ENCODE peak calls at places on chromosomes 11 and 22, in four cellular contexts. One of them, this sample, is unnamed.

GRCh38 chr11:18641677-18642076 is 7.5 kb upstream of the SPTY2D1 start:
- DNase-seq in dorsolateral prefrontal cortex: no peak
- DNase-seq in H1: no peak
- DNase-seq in caudate nucleus: no peak
- DNase-seq in this sample: no peak

GRCh38 chr11:130839950-130840666 is 76.2 kb downstream of the SNX19 start:
- DNase-seq in dorsolateral prefrontal cortex: no peak
- DNase-seq in H1: no peak
- DNase-seq in caudate nucleus: no peak
- DNase-seq in this sample: no peak

GRCh38 chr22:36081023-36081431 is 52.4 kb upstream of the RBFOX2 start:
- DNase-seq in dorsolateral prefrontal cortex: no peak
- DNase-seq in H1: no peak
- DNase-seq in caudate nucleus: no peak
- DNase-seq in this sample: no peak

GRCh38 chr11:75105462-75105925 is 8.8 kb upstream of the OR2AT4 start:
- DNase-seq in caudate nucleus: no peak
- DNase-seq in dorsolateral prefrontal cortex: no peak
- DNase-seq in H1: peak
- DNase-seq in this sample: no peak

GRCh38 chr11:848380-848931 is 5.8 kb downstream of the TSPAN4 start:
- DNase-seq in caudate nucleus: no peak
- DNase-seq in dorsolateral prefrontal cortex: peak
- DNase-seq in H1: no peak
- DNase-seq in this sample: no peak

GRCh38 chr11:1086171-1087102 is 11.8 kb downstream of the MUC2 start:
- DNase-seq in H1: no peak
- DNase-seq in caudate nucleus: no peak
- DNase-seq in dorsolateral prefrontal cortex: no peak
- DNase-seq in this sample: no peak

GRCh38 chr11:73308963-73309960 is 1.2 kb downstream of the ARHGEF17 start:
- DNase-seq in H1: no peak
- DNase-seq in dorsolateral prefrontal cortex: no peak
- DNase-seq in caudate nucleus: no peak
- DNase-seq in this sample: no peak

GRCh38 chr11:107384136-107384535 is 73.5 kb downstream of the CWF19L2 start:
- DNase-seq in caudate nucleus: no peak
- DNase-seq in H1: no peak
- DNase-seq in dorsolateral prefrontal cortex: no peak
- DNase-seq in this sample: no peak

GRCh38 chr11:65788801-65789200 is 1.9 kb downstream of the OVOL1 start:
- DNase-seq in caudate nucleus: no peak
- DNase-seq in H1: no peak
- DNase-seq in dorsolateral prefrontal cortex: no peak
- DNase-seq in this sample: no peak

GRCh38 chr11:75066061-75066460 is 30.6 kb downstream of the OR2AT4 start:
- DNase-seq in caudate nucleus: no peak
- DNase-seq in dorsolateral prefrontal cortex: no peak
- DNase-seq in H1: no peak
- DNase-seq in this sample: no peak

GRCh38 chr11:46537851-46538295 is 56.0 kb downstream of the AMBRA1 start:
- DNase-seq in H1: peak
- DNase-seq in caudate nucleus: peak
- DNase-seq in dorsolateral prefrontal cortex: peak
- DNase-seq in this sample: peak

GRCh38 chr11:57566035-57566504 is 1.4 kb downstream of the UBE2L6 start:
- DNase-seq in dorsolateral prefrontal cortex: no peak
- DNase-seq in caudate nucleus: no peak
- DNase-seq in H1: no peak
- DNase-seq in this sample: no peak

GRCh38 chr11:115920841-115921480 is 416.7 kb upstream of the CADM1 start:
- DNase-seq in dorsolateral prefrontal cortex: no peak
- DNase-seq in caudate nucleus: no peak
- DNase-seq in H1: no peak
- DNase-seq in this sample: no peak

GRCh38 chr11:103109818-103110388 is 677 bp downstream of the DYNC2H1 start:
- DNase-seq in dorsolateral prefrontal cortex: peak
- DNase-seq in caudate nucleus: peak
- DNase-seq in H1: no peak
- DNase-seq in this sample: peak

GRCh38 chr22:23278883-23279675 is 98.8 kb downstream of the BCR start:
- DNase-seq in dorsolateral prefrontal cortex: no peak
- DNase-seq in caudate nucleus: no peak
- DNase-seq in H1: no peak
- DNase-seq in this sample: no peak

GRCh38 chr22:37665487-37665886 is 7.0 kb downstream of the PDXP start:
- DNase-seq in dorsolateral prefrontal cortex: no peak
- DNase-seq in H1: no peak
- DNase-seq in caudate nucleus: no peak
- DNase-seq in this sample: no peak

GRCh38 chr11:62805991-62806441 is 776 bp upstream of the NXF1 start:
- DNase-seq in dorsolateral prefrontal cortex: no peak
- DNase-seq in caudate nucleus: no peak
- DNase-seq in H1: no peak
- DNase-seq in this sample: no peak

GRCh38 chr11:60125962-60126585 is 37.6 kb downstream of the MS4A2 start:
- DNase-seq in caudate nucleus: no peak
- DNase-seq in H1: no peak
- DNase-seq in dorsolateral prefrontal cortex: no peak
- DNase-seq in this sample: no peak

GRCh38 chr11:59173080-59173963 is 1.4 kb downstream of the DTX4 start:
- DNase-seq in caudate nucleus: peak
- DNase-seq in H1: no peak
- DNase-seq in dorsolateral prefrontal cortex: peak
- DNase-seq in this sample: peak

GRCh38 chr11:12390687-12391110 is 13.3 kb downstream of the PARVA start:
- DNase-seq in caudate nucleus: no peak
- DNase-seq in H1: no peak
- DNase-seq in dorsolateral prefrontal cortex: peak
- DNase-seq in this sample: no peak

GRCh38 chr11:12392672-12393071 is 15.3 kb downstream of the PARVA start:
- DNase-seq in dorsolateral prefrontal cortex: no peak
- DNase-seq in H1: no peak
- DNase-seq in caudate nucleus: no peak
- DNase-seq in this sample: no peak

GRCh38 chr11:12394601-12395000 is 17.2 kb downstream of the PARVA start:
- DNase-seq in H1: no peak
- DNase-seq in caudate nucleus: no peak
- DNase-seq in dorsolateral prefrontal cortex: no peak
- DNase-seq in this sample: no peak

GRCh38 chr11:12395333-12395732 is 18.0 kb downstream of the PARVA start:
- DNase-seq in dorsolateral prefrontal cortex: no peak
- DNase-seq in caudate nucleus: no peak
- DNase-seq in H1: no peak
- DNase-seq in this sample: no peak

DNA sequence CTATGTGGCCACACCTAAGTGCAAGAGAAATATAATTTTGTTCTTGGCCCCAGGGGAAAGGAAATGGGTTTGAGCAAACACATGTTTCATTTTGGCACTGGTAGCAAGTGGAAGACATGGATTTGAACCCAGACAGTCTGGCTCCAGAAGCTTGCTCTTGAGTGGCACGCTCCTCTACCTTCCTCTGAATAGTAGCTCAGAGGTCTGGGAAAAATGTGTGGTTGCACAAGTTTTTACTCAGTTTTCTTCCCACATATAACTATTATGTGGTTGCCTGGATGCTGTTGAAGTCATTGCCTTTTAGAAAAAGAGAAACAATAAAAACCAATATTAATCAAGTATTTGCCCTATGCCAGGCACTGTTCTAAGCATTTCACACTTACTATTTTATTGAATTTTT is 16.3 kb downstream of the PARVA start:
- DNase-seq in dorsolateral prefrontal cortex: no peak
- DNase-seq in H1: no peak
- DNase-seq in caudate nucleus: no peak
- DNase-seq in this sample: no peak
- H3K27ac ChIP-seq in dorsolateral prefrontal cortex: no peak
- H3K27ac ChIP-seq in H1: no peak
- H3K27ac ChIP-seq in caudate nucleus: no peak
- H3K27ac ChIP-seq in this sample: no peak

DNA sequence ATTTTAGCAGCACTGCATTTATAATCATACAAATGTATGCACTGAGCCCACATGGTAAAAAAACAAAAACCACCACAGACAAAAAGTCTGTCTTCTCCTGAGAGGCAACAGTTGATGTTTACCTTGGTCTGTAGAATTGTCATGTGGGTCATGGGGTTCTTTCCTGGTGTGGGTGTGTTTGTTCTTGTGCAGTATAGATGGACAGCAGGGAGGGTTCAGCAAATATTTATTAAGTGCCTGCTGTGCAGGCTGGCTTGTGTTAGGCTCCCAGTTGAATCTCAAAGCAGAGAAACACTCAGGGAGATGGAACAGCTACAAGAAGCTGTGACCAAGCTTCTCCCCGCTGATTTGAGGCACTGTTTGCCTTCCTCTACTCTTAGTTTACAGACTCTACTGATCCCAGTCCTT is 82.2 kb downstream of the PISD start:
- DNase-seq in caudate nucleus: no peak
- DNase-seq in dorsolateral prefrontal cortex: no peak
- DNase-seq in H1: no peak
- DNase-seq in this sample: no peak
- H3K27ac ChIP-seq in caudate nucleus: no peak
- H3K27ac ChIP-seq in dorsolateral prefrontal cortex: no peak
- H3K27ac ChIP-seq in H1: no peak
- H3K27ac ChIP-seq in this sample: peak

GRCh38 chr11:45087301-45087700 is 59.1 kb upstream of the PRDM11 start:
- DNase-seq in H1: no peak
- DNase-seq in dorsolateral prefrontal cortex: no peak
- DNase-seq in caudate nucleus: no peak
- DNase-seq in this sample: no peak
- H3K27ac ChIP-seq in H1: no peak
- H3K27ac ChIP-seq in dorsolateral prefrontal cortex: no peak
- H3K27ac ChIP-seq in caudate nucleus: no peak
- H3K27ac ChIP-seq in this sample: no peak

GRCh38 chr11:11895672-11896071 is 53.9 kb downstream of the USP47 start:
- DNase-seq in dorsolateral prefrontal cortex: no peak
- DNase-seq in caudate nucleus: no peak
- DNase-seq in H1: no peak
- DNase-seq in this sample: no peak

GRCh38 chr11:11898648-11899047 is 56.9 kb downstream of the USP47 start:
- DNase-seq in dorsolateral prefrontal cortex: no peak
- DNase-seq in H1: no peak
- DNase-seq in caudate nucleus: no peak
- DNase-seq in this sample: no peak

GRCh38 chr11:11899401-11899800 is 57.6 kb downstream of the USP47 start:
- DNase-seq in caudate nucleus: no peak
- DNase-seq in H1: no peak
- DNase-seq in dorsolateral prefrontal cortex: no peak
- DNase-seq in this sample: no peak

GRCh38 chr11:11894486-11894885 is 52.7 kb downstream of the USP47 start:
- DNase-seq in dorsolateral prefrontal cortex: no peak
- DNase-seq in caudate nucleus: no peak
- DNase-seq in H1: no peak
- DNase-seq in this sample: no peak
- H3K27ac ChIP-seq in dorsolateral prefrontal cortex: no peak
- H3K27ac ChIP-seq in caudate nucleus: no peak
- H3K27ac ChIP-seq in H1: no peak
- H3K27ac ChIP-seq in this sample: no peak

GRCh38 chr11:96200243-96200642 is 142.8 kb downstream of the MAML2 start:
- DNase-seq in caudate nucleus: no peak
- DNase-seq in H1: no peak
- DNase-seq in dorsolateral prefrontal cortex: no peak
- DNase-seq in this sample: no peak
- H3K27ac ChIP-seq in caudate nucleus: no peak
- H3K27ac ChIP-seq in H1: no peak
- H3K27ac ChIP-seq in dorsolateral prefrontal cortex: no peak
- H3K27ac ChIP-seq in this sample: no peak

GRCh38 chr11:93571612-93572011 is 28.4 kb upstream of the SMCO4 start:
- DNase-seq in dorsolateral prefrontal cortex: no peak
- DNase-seq in caudate nucleus: no peak
- DNase-seq in H1: no peak
- DNase-seq in this sample: no peak

GRCh38 chr11:93570759-93571413 is 27.7 kb upstream of the SMCO4 start:
- DNase-seq in caudate nucleus: no peak
- DNase-seq in dorsolateral prefrontal cortex: no peak
- DNase-seq in H1: no peak
- DNase-seq in this sample: no peak

GRCh38 chr11:93567406-93567819 is 24.2 kb upstream of the SMCO4 start:
- DNase-seq in dorsolateral prefrontal cortex: peak
- DNase-seq in H1: no peak
- DNase-seq in caudate nucleus: peak
- DNase-seq in this sample: peak

GRCh38 chr11:93569496-93569895 is 26.3 kb upstream of the SMCO4 start:
- DNase-seq in caudate nucleus: no peak
- DNase-seq in dorsolateral prefrontal cortex: no peak
- DNase-seq in H1: no peak
- DNase-seq in this sample: no peak

GRCh38 chr11:93568726-93569125 is 25.5 kb upstream of the SMCO4 start:
- DNase-seq in dorsolateral prefrontal cortex: no peak
- DNase-seq in caudate nucleus: no peak
- DNase-seq in H1: no peak
- DNase-seq in this sample: no peak
- H3K27ac ChIP-seq in dorsolateral prefrontal cortex: no peak
- H3K27ac ChIP-seq in caudate nucleus: no peak
- H3K27ac ChIP-seq in H1: no peak
- H3K27ac ChIP-seq in this sample: no peak

GRCh38 chr11:3158821-3159220 is 6.3 kb downstream of the OSBPL5 start:
- DNase-seq in H1: no peak
- DNase-seq in caudate nucleus: no peak
- DNase-seq in dorsolateral prefrontal cortex: no peak
- DNase-seq in this sample: no peak
- H3K27ac ChIP-seq in H1: no peak
- H3K27ac ChIP-seq in caudate nucleus: no peak
- H3K27ac ChIP-seq in dorsolateral prefrontal cortex: no peak
- H3K27ac ChIP-seq in this sample: no peak

GRCh38 chr22:41353862-41354575 is 27.7 kb upstream of the TEF start:
- DNase-seq in H1: no peak
- DNase-seq in caudate nucleus: no peak
- DNase-seq in dorsolateral prefrontal cortex: no peak
- DNase-seq in this sample: no peak
- H3K27ac ChIP-seq in H1: no peak
- H3K27ac ChIP-seq in caudate nucleus: no peak
- H3K27ac ChIP-seq in dorsolateral prefrontal cortex: no peak
- H3K27ac ChIP-seq in this sample: no peak

This sample was measured in substantia nigra.